ENCODE peak calls at places on chromosomes 16 and 17, in ten cellular contexts. D is ascending aorta, P is PC-3, L is prostate gland, U is fibroblast of pulmonary artery, O is suprapubic skin, N is astrocyte, B is GM13977, Y is A549, V is AG09319. W is an unnamed sample.

GRCh38 chr16:89491238-89491869 is 993 bp upstream of the ANKRD11 start:
- DNase-seq in D (no peak), P (peak; percentile 3), L (no peak), U (peak; percentile 43), O (no peak), N (no peak), B (no peak), Y (peak; percentile 46), V (no peak), W (no peak)

GRCh38 chr17:32909787-32910369 is 18.1 kb upstream of the TMEM98 start:
- DNase-seq in D (peak; percentile 93), P (peak; percentile 74), L (peak; percentile 88), U (peak; percentile 90), O (no peak), N (peak; percentile 70), B (peak; percentile 75), Y (peak; percentile 86), V (peak; percentile 77), W (peak; percentile 48)

GRCh38 chr16:85156869-85157268 is 44.6 kb upstream of the CIBAR2 start:
- DNase-seq in D (no peak), P (no peak), L (no peak), U (no peak), O (no peak), N (no peak), B (no peak), Y (no peak), V (no peak), W (no peak)

GRCh38 chr16:57051696-57052228 is 40.6 kb upstream of the CPNE2 start:
- DNase-seq in D (no peak), P (no peak), L (no peak), U (no peak), O (no peak), N (no peak), B (peak; percentile 57), Y (no peak), V (no peak), W (no peak)

GRCh38 chr17:38982858-38983746 is 15.9 kb upstream of the FBXO47 start:
- DNase-seq in D (peak; percentile 71), P (peak; percentile 68), L (peak; percentile 43), U (peak; percentile 84), O (no peak), N (peak; percentile 35), B (peak; percentile 81), Y (peak; percentile 79), V (peak; percentile 51), W (no peak)

GRCh38 chr16:425740-426114 is 278 bp downstream of the RAB11FIP3 start:
- DNase-seq in D (peak; percentile 69), P (no peak), L (no peak), U (no peak), O (no peak), N (no peak), B (no peak), Y (no peak), V (no peak), W (no peak)

GRCh38 chr17:76544123-76544915 is 4.5 kb downstream of the PRCD start:
- DNase-seq in D (no peak), P (no peak), L (no peak), U (no peak), O (no peak), N (no peak), B (no peak), Y (no peak), V (no peak), W (no peak)

GRCh38 chr17:27532269-27533067 is 76.2 kb downstream of the KSR1 start:
- DNase-seq in D (peak; percentile 71), P (no peak), L (no peak), U (peak; percentile 42), O (no peak), N (no peak), B (no peak), Y (no peak), V (no peak), W (no peak)

GRCh38 chr17:67229109-67229991 is 15.6 kb downstream of the HELZ start:
- DNase-seq in D (no peak), P (no peak), L (no peak), U (no peak), O (no peak), N (no peak), B (no peak), Y (no peak), V (no peak), W (no peak)

GRCh38 chr17:7220593-7221280 is 999 bp downstream of the ACADVL start:
- DNase-seq in D (no peak), P (peak; percentile 43), L (peak; percentile 79), U (peak; percentile 73), O (no peak), N (peak; percentile 39), B (peak; percentile 79), Y (peak; percentile 87), V (no peak), W (no peak)

GRCh38 chr17:40121191-40121885 is 433 bp upstream of the MSL1 start:
- DNase-seq in D (no peak), P (peak; percentile 25), L (no peak), U (peak; percentile 67), O (no peak), N (no peak), B (no peak), Y (peak; percentile 61), V (no peak), W (no peak)

GRCh38 chr17:40122466-40122943 is 734 bp downstream of the MSL1 start:
- DNase-seq in D (no peak), P (peak; percentile 33), L (no peak), U (no peak), O (peak; percentile 84), N (no peak), B (peak; percentile 76), Y (peak; percentile 62), V (no peak), W (no peak)

GRCh38 chr17:1532836-1533602 is 16.6 kb upstream of the INPP5K start:
- DNase-seq in D (no peak), P (peak; percentile 3), L (no peak), U (peak; percentile 24), O (no peak), N (no peak), B (no peak), Y (peak; percentile 62), V (no peak), W (no peak)
- TF ChIP-seq CTCF in D (no peak), P (peak; percentile 45), L (no peak), U (peak; percentile 37), O (no peak), N (peak; percentile 6), B (peak; percentile 51), Y (peak; percentile 25), V (peak; percentile 16), W (no peak)

GRCh38 chr16:30665830-30666190 is 7.6 kb downstream of the FBRS start:
- DNase-seq in D (no peak), P (no peak), L (no peak), U (peak; percentile 60), O (no peak), N (no peak), B (no peak), Y (no peak), V (no peak), W (no peak)

GRCh38 chr16:30665155-30665829 is 7.1 kb downstream of the FBRS start:
- DNase-seq in D (no peak), P (no peak), L (no peak), U (no peak), O (no peak), N (no peak), B (no peak), Y (no peak), V (no peak), W (no peak)

GRCh38 chr16:30668393-30668792 is 10.2 kb downstream of the FBRS start:
- DNase-seq in D (no peak), P (no peak), L (no peak), U (no peak), O (no peak), N (no peak), B (no peak), Y (no peak), V (no peak), W (no peak)

GRCh38 chr16:30667361-30667905 is 9.2 kb downstream of the FBRS start:
- DNase-seq in D (no peak), P (no peak), L (no peak), U (no peak), O (no peak), N (no peak), B (no peak), Y (no peak), V (no peak), W (no peak)

DNA sequence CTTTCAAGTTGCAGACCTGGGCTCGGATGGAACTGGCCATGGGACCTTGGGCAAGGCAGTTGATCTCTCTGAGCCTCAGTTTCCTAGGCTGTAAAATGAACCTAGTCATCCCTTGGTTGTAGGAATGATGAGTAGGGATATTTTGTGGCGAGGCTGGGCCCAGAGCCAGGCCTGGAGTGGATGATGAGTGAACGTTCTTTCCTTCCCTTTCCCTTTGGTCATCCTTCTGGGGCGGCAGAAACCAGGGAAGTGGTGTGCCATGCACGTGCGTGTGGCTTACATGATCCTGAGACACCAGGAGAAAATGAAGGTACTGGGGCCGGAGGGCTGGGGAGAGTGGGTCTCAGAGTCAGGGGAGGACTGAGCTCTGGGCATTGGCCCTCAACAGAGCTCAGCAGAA is 8.4 kb downstream of the FBRS start:
- DNase-seq in D (no peak), P (no peak), L (no peak), U (no peak), O (no peak), N (peak; percentile 34), B (no peak), Y (no peak), V (no peak), W (no peak)
- TF ChIP-seq CTCF in D (no peak), P (no peak), L (no peak), U (no peak), O (no peak), N (no peak), B (no peak), Y (no peak), V (no peak), W (no peak)

DNA sequence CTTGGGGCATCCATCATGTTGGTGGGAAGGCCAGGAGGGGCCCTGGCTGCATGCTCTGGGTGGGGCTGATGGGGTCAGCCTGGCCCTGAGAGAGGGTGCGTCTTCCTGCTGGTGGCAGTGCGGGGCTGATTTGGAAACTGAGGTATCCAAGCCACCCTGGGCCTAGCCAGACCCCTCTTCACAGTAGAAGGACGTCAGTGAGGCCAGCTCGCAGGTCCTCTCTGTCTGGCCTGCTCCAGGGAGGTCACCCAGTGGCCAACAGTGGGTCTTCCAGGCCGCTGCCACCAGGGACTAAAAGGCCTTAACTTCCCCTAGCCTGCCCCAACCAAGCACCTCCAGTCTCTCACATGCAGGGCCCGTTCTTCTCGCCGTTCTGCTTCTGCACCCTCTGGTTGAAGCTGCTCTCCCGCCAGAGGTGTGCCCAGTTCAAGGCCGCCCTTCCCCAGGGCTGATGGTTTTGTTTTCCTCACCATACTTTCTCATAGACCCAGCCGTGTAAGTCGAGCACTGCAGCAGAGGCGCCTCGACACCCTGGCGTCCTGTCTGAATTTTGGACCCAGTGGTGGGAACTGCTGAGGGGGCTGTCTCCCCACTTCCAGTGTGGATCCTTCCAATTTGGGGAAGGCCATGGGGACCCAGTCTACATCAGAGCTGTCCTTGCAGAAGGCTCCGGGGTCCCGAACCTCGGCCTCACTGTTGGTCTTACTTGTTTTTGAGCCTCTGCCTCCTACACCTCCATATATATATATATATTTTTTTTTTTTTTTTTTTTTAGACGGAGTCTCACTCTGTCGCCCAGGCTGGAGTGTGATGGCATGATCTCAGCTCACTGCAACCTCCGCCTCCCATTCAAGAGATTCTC is 42.9 kb upstream of the CDC42EP4 start:
- DNase-seq in D (no peak), P (no peak), L (no peak), U (no peak), O (no peak), N (no peak), B (no peak), Y (no peak), V (no peak), W (no peak)
- TF ChIP-seq CTCF in D (no peak), P (no peak), L (no peak), U (no peak), O (no peak), N (no peak), B (no peak), Y (no peak), V (no peak), W (no peak)

GRCh38 chr17:42050360-42051012 is at the start of gene C17orf113:
- DNase-seq in D (peak; percentile 69), P (peak; percentile 24), L (peak; percentile 41), U (peak; percentile 22), O (no peak), N (no peak), B (peak; percentile 89), Y (peak; percentile 61), V (no peak), W (no peak)
- TF ChIP-seq CTCF in D (peak; percentile 36), P (peak; percentile 19), L (peak; percentile 28), U (no peak), O (no peak), N (no peak), B (peak; percentile 70), Y (peak; percentile 82), V (peak; percentile 20), W (no peak)

W was measured in omental fat pad.